ENCODE peak calls at places on chromosomes 13 and 19, in nine cellular contexts. E is mesothelial cell of epicardium, K is esophagus muscularis mucosa, A is HFF-Myc, N is mucosa of descending colon, C is GM23338, Z is thyroid gland, Y is tibial nerve, T is astrocyte. P is an unnamed sample.

GRCh38 chr13:95784891-95785290 is 108.0 kb downstream of the DNAJC3 start:
- DNase-seq in E (no peak), K (no peak), A (no peak), N (no peak), C (no peak), Z (no peak), Y (no peak), T (peak), P (no peak)

GRCh38 chr13:26558074-26558805 is 757 bp downstream of the WASF3 start:
- DNase-seq in E (peak), K (no peak), A (no peak), N (no peak), C (peak), Z (peak), Y (no peak), T (peak), P (no peak)

GRCh38 chr13:20175907-20176652 is 15.2 kb upstream of the GJA3 start:
- DNase-seq in E (no peak), K (no peak), A (no peak), N (no peak), C (no peak), Z (no peak), Y (no peak), T (no peak), P (no peak)

GRCh38 chr13:20258208-20258962 is 26.3 kb upstream of the GJB6 start:
- DNase-seq in E (no peak), K (no peak), A (no peak), N (no peak), C (no peak), Z (peak), Y (peak), T (no peak), P (no peak)

GRCh38 chr13:32107474-32107873 is 75.9 kb downstream of the FRY start:
- DNase-seq in E (no peak), K (no peak), A (no peak), N (no peak), C (no peak), Z (no peak), Y (no peak), T (no peak), P (no peak)

GRCh38 chr19:38367041-38367440 is 7.3 kb upstream of the PSMD8 start:
- DNase-seq in E (no peak), K (no peak), A (no peak), N (no peak), C (no peak), Z (no peak), Y (no peak), T (no peak), P (no peak)

GRCh38 chr19:33234092-33234491 is 8.4 kb upstream of the SLC7A10 start:
- DNase-seq in E (no peak), K (no peak), A (no peak), N (peak), C (no peak), Z (no peak), Y (no peak), T (no peak), P (no peak)

GRCh38 chr19:5717215-5717614 is 2.7 kb downstream of the LONP1 start:
- DNase-seq in E (no peak), K (no peak), A (no peak), N (no peak), C (no peak), Z (no peak), Y (no peak), T (no peak), P (no peak)

GRCh38 chr13:79946556-79946955 is 394.4 kb downstream of the SPRY2 start:
- DNase-seq in E (no peak), K (no peak), A (no peak), N (no peak), C (no peak), Z (no peak), Y (no peak), T (no peak), P (no peak)

GRCh38 chr19:3366104-3366760 is at the start of gene NFIC:
- DNase-seq in E (no peak), K (peak), A (no peak), N (peak), C (peak), Z (peak), Y (peak), T (peak), P (peak)

GRCh38 chr19:920051-920857 is 3.1 kb downstream of the KISS1R start:
- DNase-seq in E (no peak), K (no peak), A (no peak), N (peak), C (peak), Z (no peak), Y (no peak), T (no peak), P (no peak)

GRCh38 chr19:36141039-36141914 is 1.4 kb downstream of the CAPNS1 start:
- DNase-seq in E (peak), K (peak), A (peak), N (peak), C (peak), Z (peak), Y (peak), T (peak), P (peak)

GRCh38 chr19:3852614-3853254 is 16.1 kb downstream of the ZFR2 start:
- DNase-seq in E (no peak), K (no peak), A (peak), N (no peak), C (no peak), Z (no peak), Y (no peak), T (peak), P (peak)

GRCh38 chr13:64052526-64052925 is 2636.9 kb upstream of the PCDH20 start:
- DNase-seq in E (no peak), K (no peak), A (no peak), N (no peak), C (no peak), Z (no peak), Y (no peak), T (no peak), P (no peak)

GRCh38 chr19:30450945-30451344 is 78.8 kb downstream of the ZNF536 start:
- DNase-seq in E (no peak), K (no peak), A (no peak), N (no peak), C (no peak), Z (no peak), Y (no peak), T (no peak), P (no peak)

GRCh38 chr19:33486936-33487793 is 34.4 kb downstream of the PEPD start:
- DNase-seq in E (no peak), K (no peak), A (no peak), N (no peak), C (no peak), Z (no peak), Y (no peak), T (no peak), P (no peak)

GRCh38 chr19:6480843-6481415 is 658 bp downstream of the DENND1C start:
- DNase-seq in E (no peak), K (no peak), A (no peak), N (no peak), C (no peak), Z (no peak), Y (no peak), T (no peak), P (no peak)

GRCh38 chr13:98985591-98985990 is 7.7 kb upstream of the DOCK9 start:
- DNase-seq in E (no peak), K (no peak), A (no peak), N (no peak), C (no peak), Z (no peak), Y (no peak), T (no peak), P (no peak)

GRCh38 chr13:84649853-84650252 is 767.6 kb upstream of the SLITRK1 start:
- DNase-seq in E (no peak), K (no peak), A (no peak), N (no peak), C (no peak), Z (no peak), Y (no peak), T (no peak), P (no peak)

GRCh38 chr13:84641491-84641890 is 759.2 kb upstream of the SLITRK1 start:
- DNase-seq in E (no peak), K (no peak), A (no peak), N (no peak), C (no peak), Z (no peak), Y (no peak), T (peak), P (no peak)

GRCh38 chr13:84651288-84651687 is 769.0 kb upstream of the SLITRK1 start:
- DNase-seq in E (no peak), K (no peak), A (peak), N (no peak), C (no peak), Z (no peak), Y (no peak), T (peak), P (peak)

GRCh38 chr13:84648069-84648640 is 765.9 kb upstream of the SLITRK1 start:
- DNase-seq in E (no peak), K (no peak), A (no peak), N (no peak), C (no peak), Z (no peak), Y (no peak), T (no peak), P (no peak)

GRCh38 chr13:84645196-84646071 is 763.2 kb upstream of the SLITRK1 start:
- DNase-seq in E (no peak), K (no peak), A (no peak), N (no peak), C (no peak), Z (peak), Y (no peak), T (peak), P (peak)
- TF ChIP-seq CTCF in E (no peak), K (no peak), A (no peak), N (no peak), C (peak), Z (no peak), Y (no peak), T (no peak), P (no peak)

GRCh38 chr19:10334340-10335148 is 1.2 kb upstream of the RAVER1 start:
- DNase-seq in E (peak), K (peak), A (peak), N (peak), C (peak), Z (peak), Y (peak), T (peak), P (peak)

GRCh38 chr19:10329555-10329954 is 3.8 kb downstream of the RAVER1 start:
- DNase-seq in E (no peak), K (no peak), A (no peak), N (no peak), C (no peak), Z (no peak), Y (no peak), T (no peak), P (no peak)

GRCh38 chr19:10332965-10333757 is at the start of gene RAVER1:
- DNase-seq in E (peak), K (peak), A (peak), N (peak), C (peak), Z (peak), Y (peak), T (peak), P (peak)

GRCh38 chr19:10333758-10334339 is 520 bp upstream of the RAVER1 start:
- DNase-seq in E (no peak), K (no peak), A (no peak), N (no peak), C (no peak), Z (no peak), Y (no peak), T (peak), P (peak)

DNA sequence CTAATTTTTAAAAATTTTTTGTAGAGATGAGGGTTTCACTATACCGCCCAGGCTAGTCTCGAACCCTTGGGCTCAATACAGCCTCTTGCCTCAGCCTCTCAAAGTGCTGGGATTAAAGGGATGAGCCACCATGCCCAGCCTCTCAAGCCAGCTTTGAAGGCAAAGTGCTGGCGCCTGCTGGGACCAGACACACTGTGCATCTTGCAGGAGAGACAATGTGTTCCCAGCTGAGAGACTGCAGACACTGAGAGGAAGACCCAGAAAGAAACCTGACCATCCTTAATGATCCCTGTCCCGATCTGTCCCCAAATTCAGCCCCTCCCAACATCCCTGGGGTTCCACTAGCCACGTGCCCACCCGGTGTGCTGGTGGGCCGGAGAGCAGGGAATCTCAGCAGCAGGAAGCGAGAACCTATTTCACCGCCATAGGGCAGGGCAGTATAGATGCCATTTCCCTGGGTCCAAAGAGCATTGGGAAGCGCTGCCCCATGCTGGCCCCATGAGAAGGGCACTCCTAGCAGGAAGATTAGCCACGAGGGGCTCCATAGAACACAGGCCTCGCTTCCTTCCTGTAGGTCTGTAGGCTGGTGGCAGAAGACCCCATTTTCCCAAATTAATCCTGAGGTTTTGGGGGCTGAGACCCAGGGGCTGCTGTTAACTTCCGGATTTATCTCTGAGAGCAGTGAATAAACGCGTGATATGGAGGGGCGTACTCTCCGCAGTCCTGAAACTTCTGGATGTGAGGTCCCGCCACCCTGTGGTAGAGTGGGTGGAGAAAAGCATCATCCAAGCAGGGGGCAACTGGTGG is 968 bp downstream of the RAVER1 start:
- DNase-seq in E (no peak), K (no peak), A (no peak), N (no peak), C (no peak), Z (no peak), Y (no peak), T (no peak), P (no peak)
- TF ChIP-seq CTCF in E (no peak), K (no peak), A (no peak), N (no peak), C (no peak), Z (no peak), Y (no peak), T (no peak), P (no peak)

GRCh38 chr19:40612831-40613668 is 11.9 kb downstream of the LTBP4 start:
- DNase-seq in E (peak), K (no peak), A (no peak), N (peak), C (peak), Z (peak), Y (peak), T (no peak), P (no peak)
- TF ChIP-seq CTCF in E (no peak), K (no peak), A (no peak), N (no peak), C (no peak), Z (no peak), Y (no peak), T (no peak), P (no peak)

GRCh38 chr13:23889598-23890224 is 511 bp upstream of the MIPEP start:
- DNase-seq in E (no peak), K (no peak), A (no peak), N (no peak), C (peak), Z (no peak), Y (no peak), T (peak), P (no peak)
- TF ChIP-seq CTCF in E (peak), K (no peak), A (no peak), N (no peak), C (no peak), Z (no peak), Y (no peak), T (no peak), P (no peak)

DNA sequence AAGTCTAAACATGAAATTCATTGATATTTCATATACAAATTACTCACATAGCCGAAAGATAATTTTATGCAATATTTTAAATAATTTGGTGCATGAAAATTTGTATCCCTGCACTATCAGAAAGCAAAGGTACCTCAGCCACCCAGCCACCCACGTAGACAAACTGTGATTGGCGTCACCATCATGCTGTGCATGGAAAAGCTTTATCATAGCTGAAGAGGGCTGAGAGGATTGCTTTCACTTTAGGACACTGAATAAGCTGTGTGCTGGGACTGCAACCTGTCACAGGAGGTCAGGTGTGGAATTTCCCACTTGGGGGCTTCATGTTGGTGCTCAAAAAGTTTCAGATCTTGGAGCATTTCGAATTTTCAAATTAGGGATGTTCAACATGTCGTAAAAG is 96.3 kb downstream of the MYCBP2 start:
- DNase-seq in E (no peak), K (no peak), A (no peak), N (no peak), C (no peak), Z (no peak), Y (no peak), T (no peak), P (no peak)
- TF ChIP-seq CTCF in E (no peak), K (no peak), A (no peak), N (no peak), C (no peak), Z (no peak), Y (no peak), T (no peak), P (no peak)

DNA sequence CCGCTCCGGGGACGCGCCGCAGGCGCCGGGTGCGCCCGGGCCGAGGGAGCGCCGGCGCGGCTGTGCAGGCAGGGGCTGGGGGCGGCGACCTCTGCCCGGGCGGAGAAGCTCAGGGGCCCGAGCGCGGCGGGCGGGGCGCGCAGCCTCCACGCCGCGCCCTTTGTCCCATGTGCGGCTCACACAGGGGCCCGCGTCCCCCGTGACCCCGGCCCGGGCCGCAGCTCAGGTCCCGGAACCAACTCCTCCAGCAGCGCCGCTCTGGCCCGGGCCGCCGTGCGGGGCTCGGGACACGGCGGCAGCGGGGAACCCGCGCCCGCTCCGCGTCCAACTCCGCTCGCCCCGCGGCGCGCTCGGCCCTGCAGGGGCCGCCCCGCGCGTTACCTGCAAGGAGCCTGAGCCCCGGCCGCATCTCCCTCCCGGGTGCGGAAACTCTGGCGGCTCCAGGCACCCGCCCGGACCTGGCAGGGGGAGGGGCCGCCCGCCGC is at the start of gene TMTC4:
- DNase-seq in E (no peak), K (no peak), A (no peak), N (no peak), C (peak), Z (no peak), Y (no peak), T (no peak), P (no peak)
- TF ChIP-seq CTCF in E (no peak), K (no peak), A (no peak), N (no peak), C (no peak), Z (no peak), Y (no peak), T (no peak), P (no peak)

GRCh38 chr19:15173746-15174404 is 26.9 kb downstream of the NOTCH3 start:
- DNase-seq in E (no peak), K (no peak), A (no peak), N (no peak), C (peak), Z (no peak), Y (no peak), T (no peak), P (no peak)
- TF ChIP-seq CTCF in E (no peak), K (no peak), A (peak), N (no peak), C (peak), Z (no peak), Y (no peak), T (no peak), P (no peak)

DNA sequence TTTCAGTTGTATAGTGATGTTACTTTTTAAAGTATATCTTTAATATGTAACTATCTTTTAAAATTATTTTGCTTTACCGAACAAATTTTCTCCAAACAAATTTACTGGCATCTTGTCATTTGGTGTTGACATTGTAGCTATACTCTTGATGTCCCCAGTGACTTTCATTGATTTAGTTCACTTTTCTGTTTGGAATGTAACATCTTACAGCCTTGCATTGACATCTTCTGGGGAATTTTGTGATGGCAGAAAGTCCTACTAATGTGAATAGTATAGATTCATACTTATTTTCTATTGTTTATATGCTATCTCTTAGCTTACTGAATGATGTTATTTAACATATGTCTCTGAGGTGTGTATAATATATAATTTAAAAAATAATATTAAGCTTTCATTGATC is 800.9 kb upstream of the ATXN8OS start:
- DNase-seq in E (no peak), K (no peak), A (no peak), N (no peak), C (peak), Z (no peak), Y (no peak), T (no peak), P (no peak)
- TF ChIP-seq CTCF in E (no peak), K (no peak), A (no peak), N (no peak), C (peak), Z (no peak), Y (no peak), T (no peak), P (no peak)

GRCh38 chr19:49113762-49114629 is at the start of gene LIN7B:
- DNase-seq in E (peak), K (no peak), A (no peak), N (peak), C (peak), Z (peak), Y (no peak), T (peak), P (peak)
- TF ChIP-seq CTCF in E (no peak), K (peak), A (no peak), N (peak), C (peak), Z (peak), Y (peak), T (no peak), P (peak)

GRCh38 chr13:71877280-71877653 is 10.3 kb upstream of the DACH1 start:
- DNase-seq in E (no peak), K (no peak), A (no peak), N (no peak), C (peak), Z (no peak), Y (no peak), T (no peak), P (no peak)

GRCh38 chr13:71880753-71881541 is 13.9 kb upstream of the DACH1 start:
- DNase-seq in E (no peak), K (no peak), A (no peak), N (no peak), C (peak), Z (no peak), Y (no peak), T (peak), P (no peak)

GRCh38 chr13:71876648-71877279 is 9.8 kb upstream of the DACH1 start:
- DNase-seq in E (no peak), K (no peak), A (no peak), N (no peak), C (no peak), Z (no peak), Y (no peak), T (no peak), P (no peak)

GRCh38 chr13:71879945-71880344 is 12.9 kb upstream of the DACH1 start:
- DNase-seq in E (no peak), K (no peak), A (no peak), N (no peak), C (no peak), Z (no peak), Y (no peak), T (no peak), P (no peak)

GRCh38 chr13:71879129-71879535 is 12.1 kb upstream of the DACH1 start:
- DNase-seq in E (no peak), K (no peak), A (peak), N (no peak), C (peak), Z (no peak), Y (no peak), T (no peak), P (no peak)
- TF ChIP-seq CTCF in E (peak), K (peak), A (peak), N (peak), C (peak), Z (peak), Y (peak), T (peak), P (peak)